ENCODE peak calls at places on chromosomes 2 and 18, in eight cellular contexts. K, Q, Y, X, F, R, C and V are unnamed samples.

GRCh38 chr2:100614455-100615000 is 51.7 kb downstream of the PDCL3 start:
- DNase-seq in K (no peak), X (no peak), C (no peak), Q (no peak), Y (no peak), F (no peak), R (no peak), V (no peak)

GRCh38 chr2:193566276-193566675 is 1371.5 kb upstream of the TMEFF2 start:
- DNase-seq in Y (no peak), Q (peak), K (no peak), C (no peak), R (no peak), F (no peak), X (no peak), V (no peak)

GRCh38 chr2:132971310-132972061 is 301.5 kb upstream of the LYPD1 start:
- DNase-seq in Q (no peak), Y (no peak), F (no peak), R (no peak), C (no peak), K (no peak), X (no peak), V (no peak)

GRCh38 chr2:179444056-179444455 is 179.4 kb upstream of the SESTD1 start:
- DNase-seq in R (no peak), C (no peak), X (no peak), Q (peak), F (no peak), K (no peak), Y (no peak), V (no peak)

GRCh38 chr2:69177063-69177771 is 164.2 kb downstream of the ANTXR1 start:
- DNase-seq in Q (peak), X (peak), F (peak), C (peak), K (peak), R (peak), Y (peak), V (no peak)

GRCh38 chr18:4888251-4888650 is 308.8 kb downstream of the AKAIN1 start:
- DNase-seq in Y (no peak), R (no peak), K (no peak), Q (no peak), F (no peak), X (no peak), C (no peak), V (no peak)

GRCh38 chr2:95381212-95382127 is 21.0 kb upstream of the FAHD2A start:
- DNase-seq in K (no peak), C (no peak), Y (no peak), Q (no peak), R (no peak), F (no peak), X (no peak), V (no peak)

GRCh38 chr2:203681978-203682377 is 24.5 kb upstream of the CD28 start:
- DNase-seq in Q (no peak), F (no peak), K (no peak), C (no peak), Y (no peak), R (no peak), X (no peak), V (no peak)

GRCh38 chr2:230914886-230915285 is 10.2 kb downstream of the GPR55 start:
- DNase-seq in R (no peak), Y (no peak), X (peak), C (no peak), Q (no peak), F (no peak), K (no peak), V (peak)

GRCh38 chr2:45857206-45857605 is 205.7 kb downstream of the PRKCE start:
- DNase-seq in F (no peak), R (no peak), X (no peak), C (no peak), K (no peak), Y (no peak), Q (no peak), V (no peak)

GRCh38 chr2:125085904-125086303 is 1060.8 kb downstream of the CNTNAP5 start:
- DNase-seq in Y (no peak), K (no peak), R (no peak), Q (no peak), C (no peak), X (no peak), F (no peak), V (no peak)

GRCh38 chr2:107735206-107735605 is 91.5 kb upstream of the RGPD4 start:
- DNase-seq in F (no peak), K (no peak), Q (no peak), C (no peak), Y (no peak), X (no peak), R (no peak), V (no peak)

GRCh38 chr2:233999182-233999581 is 51.3 kb upstream of the SPP2 start:
- DNase-seq in C (no peak), X (no peak), R (no peak), Y (no peak), K (no peak), Q (no peak), F (no peak), V (no peak)

GRCh38 chr2:134454931-134455330 is 201.1 kb downstream of the MGAT5 start:
- DNase-seq in F (no peak), C (peak), K (no peak), X (peak), Y (no peak), Q (no peak), R (no peak), V (no peak)

GRCh38 chr2:12106440-12107080 is 360.1 kb downstream of the LPIN1 start:
- DNase-seq in X (no peak), R (no peak), F (peak), C (peak), K (peak), Q (peak), Y (peak), V (peak)

GRCh38 chr2:165436559-165436958 is 32.9 kb upstream of the CSRNP3 start:
- DNase-seq in C (no peak), K (no peak), R (no peak), Y (no peak), F (no peak), Q (no peak), X (no peak), V (no peak)

GRCh38 chr2:129849559-129850160 is 129.8 kb upstream of the RAB6C start:
- DNase-seq in Q (peak), C (no peak), R (peak), X (no peak), F (peak), Y (peak), K (no peak), V (no peak)

GRCh38 chr2:98833172-98833916 is 102.4 kb upstream of the MGAT4A start:
- DNase-seq in R (no peak), K (no peak), Y (peak), C (no peak), X (no peak), Q (no peak), F (no peak), V (no peak)

GRCh38 chr2:72932805-72933204 is 15.5 kb downstream of the EMX1 start:
- DNase-seq in K (no peak), Y (no peak), C (no peak), Q (no peak), X (no peak), R (no peak), F (no peak), V (no peak)

GRCh38 chr18:79922971-79923411 is 28.5 kb downstream of the SLC66A2 start:
- DNase-seq in C (peak), F (no peak), Q (no peak), R (no peak), K (peak), X (peak), Y (no peak), V (no peak)

GRCh38 chr2:238523158-238524110 is 96.7 kb downstream of the ASB1 start:
- DNase-seq in Y (no peak), X (peak), R (peak), F (no peak), Q (peak), K (peak), C (no peak), V (no peak)

GRCh38 chr2:128269358-128270305 is 49.0 kb downstream of the HS6ST1 start:
- DNase-seq in C (no peak), Q (no peak), K (peak), Y (no peak), X (peak), F (no peak), R (no peak), V (peak)

GRCh38 chr2:229437467-229437866 is 166.4 kb upstream of the PID1 start:
- DNase-seq in K (no peak), F (no peak), C (no peak), Y (no peak), X (no peak), Q (no peak), R (no peak), V (no peak)

GRCh38 chr2:197994751-197995150 is 190.4 kb downstream of the PLCL1 start:
- DNase-seq in X (no peak), K (no peak), Q (no peak), R (no peak), F (no peak), C (no peak), Y (no peak), V (no peak)

GRCh38 chr2:133739039-133739438 is 170.8 kb upstream of the NCKAP5 start:
- DNase-seq in X (no peak), F (no peak), R (no peak), Q (no peak), C (no peak), Y (no peak), K (no peak), V (no peak)

GRCh38 chr2:174524525-174524924 is 37.7 kb upstream of the GPR155 start:
- DNase-seq in X (no peak), F (no peak), K (no peak), Y (no peak), C (no peak), R (no peak), Q (no peak), V (no peak)

DNA sequence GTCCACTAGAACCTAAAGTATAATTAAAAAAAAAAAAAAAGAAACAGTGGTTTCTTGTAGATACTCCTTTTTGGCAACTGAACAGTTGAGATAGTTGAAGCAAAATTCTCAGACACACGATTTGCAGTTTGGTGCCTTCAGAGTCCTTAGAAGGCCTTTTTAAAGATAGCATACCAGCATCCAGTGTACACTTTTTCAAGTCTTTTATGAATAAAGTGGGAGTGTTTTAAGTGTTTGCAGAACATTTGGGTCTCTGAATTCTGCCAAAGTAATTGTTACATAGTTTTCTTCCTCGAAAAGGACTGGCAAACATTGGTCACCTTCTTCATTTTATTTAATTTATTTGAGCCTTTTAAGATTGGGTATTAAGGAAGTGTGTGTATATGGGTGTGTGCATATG is 62.3 kb downstream of the SPTBN1 start:
- DNase-seq in K (no peak), Q (no peak), C (no peak), X (no peak), F (no peak), R (no peak), Y (no peak), V (no peak)
- H3K27ac ChIP-seq in K (no peak), Q (no peak), C (no peak), X (no peak), F (no peak), R (no peak), Y (no peak), V (no peak)

GRCh38 chr18:63070750-63071502 is 248.6 kb downstream of the BCL2 start:
- DNase-seq in X (no peak), C (no peak), R (peak), Y (no peak), F (no peak), Q (no peak), K (no peak), V (no peak)

GRCh38 chr18:63073481-63073880 is 246.1 kb downstream of the BCL2 start:
- DNase-seq in K (no peak), F (peak), R (peak), X (no peak), Q (no peak), Y (no peak), C (no peak), V (no peak)

GRCh38 chr18:63071566-63072175 is 247.9 kb downstream of the BCL2 start:
- DNase-seq in Y (no peak), K (no peak), F (no peak), C (no peak), X (no peak), R (no peak), Q (no peak), V (no peak)

GRCh38 chr18:63078471-63078870 is 241.1 kb downstream of the BCL2 start:
- DNase-seq in Q (no peak), R (no peak), F (no peak), K (no peak), C (no peak), X (no peak), Y (no peak), V (no peak)

GRCh38 chr18:63074987-63075404 is 244.6 kb downstream of the BCL2 start:
- DNase-seq in C (peak), R (peak), F (peak), Y (peak), Q (peak), K (peak), X (peak), V (peak)
- TF ChIP-seq POLR2A in C (no peak), R (no peak), F (no peak), Y (no peak), Q (no peak), K (no peak), X (no peak), V (no peak)

GRCh38 chr2:76154981-76155380 is 444.3 kb upstream of the GCFC2 start:
- DNase-seq in F (no peak), R (no peak), X (no peak), Y (no peak), Q (no peak), K (no peak), C (no peak), V (no peak)

GRCh38 chr2:76160683-76161082 is 450.0 kb upstream of the GCFC2 start:
- DNase-seq in Q (no peak), R (no peak), X (no peak), K (no peak), C (no peak), Y (no peak), F (no peak), V (no peak)

DNA sequence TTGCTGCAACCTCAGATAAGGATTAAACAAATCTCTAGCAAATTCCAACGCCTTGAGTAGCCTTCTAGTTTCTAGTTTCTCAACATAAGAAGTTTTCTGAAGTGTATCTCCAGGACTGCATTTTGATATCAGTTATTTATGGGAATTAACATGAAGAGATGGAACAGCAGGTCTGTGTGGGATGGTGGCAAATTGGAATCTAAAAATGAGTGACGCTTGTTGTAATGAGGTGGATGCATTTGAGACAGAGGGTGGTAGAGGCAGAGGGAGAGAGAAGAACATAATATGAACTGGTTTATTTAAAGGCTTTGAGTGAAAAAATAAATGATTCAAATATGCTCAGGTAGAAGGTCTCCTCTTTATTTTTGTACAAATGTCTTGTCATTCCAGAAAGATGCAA is 446.8 kb upstream of the GCFC2 start:
- DNase-seq in K (no peak), F (no peak), X (no peak), Q (peak), R (no peak), Y (no peak), C (no peak), V (no peak)
- H3K27ac ChIP-seq in K (no peak), F (no peak), X (no peak), Q (no peak), R (no peak), Y (no peak), C (no peak), V (no peak)

DNA sequence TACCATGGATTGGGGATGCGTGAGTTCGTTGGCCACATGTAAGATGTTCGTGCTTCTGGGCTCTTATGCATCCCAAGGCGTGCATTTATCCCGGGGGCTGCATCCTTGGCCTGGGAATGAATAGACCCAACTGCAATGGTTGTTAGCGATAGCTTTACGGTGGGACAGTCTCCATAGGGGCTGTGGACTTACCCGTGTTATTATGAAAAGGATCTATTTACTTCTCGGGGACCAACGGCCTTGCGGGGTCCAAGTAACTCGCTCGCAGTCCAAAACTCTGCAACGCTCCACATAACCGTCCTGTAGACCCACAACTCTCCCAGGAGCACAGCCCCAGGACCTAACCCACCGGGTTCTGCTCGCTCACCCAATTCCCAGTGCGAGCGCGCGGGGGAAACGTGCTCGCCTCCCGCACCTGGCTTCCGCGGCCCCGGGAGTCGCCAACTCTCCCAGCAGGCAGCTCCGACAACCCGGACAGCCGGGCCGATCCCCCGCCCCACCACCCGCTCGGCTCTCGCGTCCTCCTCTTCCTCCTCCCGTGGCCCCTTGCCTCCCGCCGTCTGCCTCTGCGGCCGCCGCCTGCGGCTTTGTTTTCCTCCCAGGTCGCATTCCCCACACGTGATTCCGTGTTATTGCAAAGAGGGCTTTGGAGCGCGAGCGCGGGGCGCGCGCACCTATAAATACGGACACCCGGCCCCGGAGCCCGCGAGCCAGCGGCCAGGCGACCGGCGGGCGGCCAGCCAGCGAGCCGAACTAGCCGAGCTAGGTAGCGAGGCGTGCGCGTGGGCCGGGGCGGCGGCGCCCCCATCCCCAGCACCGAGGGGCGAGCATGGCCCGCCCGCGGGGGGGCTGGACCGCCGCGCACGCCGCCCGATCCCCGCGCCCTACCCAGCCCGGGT is at the start of gene CABLES1:
- DNase-seq in R (peak), X (peak), F (peak), Q (peak), K (peak), C (peak), Y (peak), V (peak)
- TF ChIP-seq POLR2A in R (no peak), X (peak), F (peak), Q (peak), K (no peak), C (no peak), Y (peak), V (peak)

GRCh38 chr18:74292541-74292858 is 737 bp upstream of the CYB5A start:
- DNase-seq in K (no peak), Q (no peak), X (no peak), Y (no peak), F (no peak), C (no peak), R (no peak), V (no peak)
- H3K27ac ChIP-seq in K (no peak), Q (peak), X (peak), Y (no peak), F (peak), C (peak), R (peak), V (peak)

GRCh38 chr2:226799211-226799975 is at the start of gene IRS1:
- DNase-seq in C (peak), K (peak), R (peak), F (peak), Y (peak), Q (peak), X (peak), V (peak)

GRCh38 chr2:226802573-226802972 is 3.0 kb upstream of the IRS1 start:
- DNase-seq in Y (peak), R (peak), K (no peak), F (peak), C (no peak), Q (peak), X (no peak), V (no peak)

GRCh38 chr2:226799976-226800940 is 638 bp upstream of the IRS1 start:
- DNase-seq in R (peak), X (peak), Q (peak), C (peak), K (no peak), Y (no peak), F (peak), V (peak)

GRCh38 chr2:226803410-226803809 is 3.8 kb upstream of the IRS1 start:
- DNase-seq in C (no peak), Y (no peak), Q (no peak), R (no peak), F (no peak), X (no peak), K (no peak), V (no peak)

DNA sequence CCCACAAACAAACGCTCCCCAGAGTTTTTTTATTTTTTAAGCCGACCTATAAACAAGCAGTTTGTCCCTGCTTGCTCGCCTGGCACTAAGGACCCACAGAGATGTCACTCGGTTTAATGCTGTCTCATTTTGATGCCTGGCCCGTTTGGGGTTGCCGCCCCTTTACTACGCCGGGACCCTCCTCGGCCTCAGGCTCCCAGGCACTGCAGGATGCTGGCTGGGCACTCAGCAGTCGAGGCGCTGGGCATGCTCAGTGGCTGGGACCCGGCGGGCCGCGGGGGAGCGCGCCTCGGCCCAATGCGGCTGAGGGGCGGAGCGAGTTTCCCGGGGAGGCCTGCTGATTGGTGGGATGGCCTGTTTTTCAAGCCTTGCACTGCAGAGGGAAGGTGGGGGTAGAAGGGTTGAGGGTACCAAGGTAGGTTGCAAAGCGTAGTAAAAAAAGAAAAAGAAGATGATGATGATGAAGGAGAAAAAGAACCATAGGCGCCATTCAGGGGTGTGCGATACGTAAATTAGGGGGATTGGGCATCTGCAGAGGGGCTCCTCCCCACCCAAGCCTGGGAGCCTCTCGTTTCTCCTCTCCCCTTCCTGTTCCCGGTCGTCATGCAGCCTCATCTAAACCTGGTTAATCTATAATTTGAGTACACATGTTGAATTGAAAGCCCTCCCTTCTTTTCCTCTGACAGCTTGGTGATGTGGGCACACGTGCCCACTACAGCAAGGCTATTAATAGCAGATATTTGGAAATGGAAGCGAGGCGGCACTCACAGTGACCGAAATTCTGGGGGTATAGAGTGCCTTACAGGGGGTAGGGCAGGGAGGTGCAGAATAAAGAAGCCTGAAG is 1.5 kb upstream of the IRS1 start:
- DNase-seq in X (peak), C (peak), F (peak), Q (peak), Y (peak), R (peak), K (peak), V (peak)
- TF ChIP-seq POLR2A in X (no peak), C (no peak), F (peak), Q (no peak), Y (no peak), R (peak), K (peak), V (peak)

GRCh38 chr2:126858013-126858412 is 40.7 kb upstream of the TEX51 start:
- DNase-seq in K (no peak), X (no peak), Q (no peak), F (no peak), R (no peak), Y (no peak), C (no peak), V (no peak)
- H3K27ac ChIP-seq in K (no peak), X (no peak), Q (no peak), F (no peak), R (no peak), Y (no peak), C (no peak), V (no peak)